ENCODE peak calls at places on chromosomes 13 and 19, in seven cellular contexts. One of them, this sample, is unnamed.

GRCh38 chr13:96817336-96817941 is 176.8 kb downstream of the OXGR1 start:
- DNase-seq in foreskin fibroblast: no peak
- DNase-seq in Calu3: no peak
- DNase-seq in PC-9: no peak
- DNase-seq in bronchial epithelial cell: peak
- DNase-seq in brain microvascular endothelial cell: no peak
- DNase-seq in nephron progenitor cell: no peak
- DNase-seq in this sample: peak

GRCh38 chr13:113651511-113652403 is 6.2 kb downstream of the ATP4B start:
- DNase-seq in foreskin fibroblast: no peak
- DNase-seq in Calu3: no peak
- DNase-seq in PC-9: no peak
- DNase-seq in bronchial epithelial cell: no peak
- DNase-seq in brain microvascular endothelial cell: no peak
- DNase-seq in nephron progenitor cell: no peak
- DNase-seq in this sample: no peak

GRCh38 chr13:114102521-114103288 is 29.7 kb downstream of the RASA3 start:
- DNase-seq in foreskin fibroblast: no peak
- DNase-seq in Calu3: no peak
- DNase-seq in PC-9: no peak
- DNase-seq in bronchial epithelial cell: no peak
- DNase-seq in brain microvascular endothelial cell: no peak
- DNase-seq in nephron progenitor cell: peak
- DNase-seq in this sample: no peak

GRCh38 chr13:113410472-113411201 is 42.7 kb downstream of the ADPRHL1 start:
- DNase-seq in foreskin fibroblast: peak
- DNase-seq in Calu3: peak
- DNase-seq in PC-9: peak
- DNase-seq in bronchial epithelial cell: peak
- DNase-seq in brain microvascular endothelial cell: peak
- DNase-seq in nephron progenitor cell: no peak
- DNase-seq in this sample: peak

GRCh38 chr19:13797870-13798269 is 2.6 kb downstream of the ZSWIM4 start:
- DNase-seq in foreskin fibroblast: peak
- DNase-seq in Calu3: peak
- DNase-seq in PC-9: peak
- DNase-seq in bronchial epithelial cell: peak
- DNase-seq in brain microvascular endothelial cell: peak
- DNase-seq in nephron progenitor cell: no peak
- DNase-seq in this sample: peak

GRCh38 chr19:40503300-40503699 is 36.5 kb downstream of the SPTBN4 start:
- DNase-seq in foreskin fibroblast: no peak
- DNase-seq in Calu3: no peak
- DNase-seq in PC-9: no peak
- DNase-seq in bronchial epithelial cell: no peak
- DNase-seq in brain microvascular endothelial cell: no peak
- DNase-seq in nephron progenitor cell: no peak
- DNase-seq in this sample: no peak

GRCh38 chr13:98103531-98103930 is 39.4 kb upstream of the FARP1 start:
- DNase-seq in foreskin fibroblast: no peak
- DNase-seq in Calu3: no peak
- DNase-seq in PC-9: no peak
- DNase-seq in bronchial epithelial cell: no peak
- DNase-seq in brain microvascular endothelial cell: no peak
- DNase-seq in nephron progenitor cell: no peak
- DNase-seq in this sample: no peak

GRCh38 chr19:42198676-42199439 is 18.6 kb downstream of the DEDD2 start:
- DNase-seq in foreskin fibroblast: no peak
- DNase-seq in Calu3: no peak
- DNase-seq in PC-9: no peak
- DNase-seq in bronchial epithelial cell: no peak
- DNase-seq in brain microvascular endothelial cell: no peak
- DNase-seq in nephron progenitor cell: no peak
- DNase-seq in this sample: no peak

GRCh38 chr19:44684892-44685847 is 13.8 kb upstream of the CEACAM16 start:
- DNase-seq in foreskin fibroblast: peak
- DNase-seq in Calu3: peak
- DNase-seq in PC-9: peak
- DNase-seq in bronchial epithelial cell: peak
- DNase-seq in brain microvascular endothelial cell: peak
- DNase-seq in nephron progenitor cell: no peak
- DNase-seq in this sample: peak

GRCh38 chr13:99501952-99502310 is 659 bp downstream of the TM9SF2 start:
- DNase-seq in foreskin fibroblast: no peak
- DNase-seq in Calu3: no peak
- DNase-seq in PC-9: no peak
- DNase-seq in bronchial epithelial cell: no peak
- DNase-seq in brain microvascular endothelial cell: peak
- DNase-seq in nephron progenitor cell: peak
- DNase-seq in this sample: no peak

GRCh38 chr13:99506632-99507031 is 5.4 kb downstream of the TM9SF2 start:
- DNase-seq in foreskin fibroblast: no peak
- DNase-seq in Calu3: no peak
- DNase-seq in PC-9: no peak
- DNase-seq in bronchial epithelial cell: no peak
- DNase-seq in brain microvascular endothelial cell: no peak
- DNase-seq in nephron progenitor cell: no peak
- DNase-seq in this sample: no peak

GRCh38 chr13:99507054-99507453 is 5.8 kb downstream of the TM9SF2 start:
- DNase-seq in foreskin fibroblast: no peak
- DNase-seq in Calu3: no peak
- DNase-seq in PC-9: no peak
- DNase-seq in bronchial epithelial cell: no peak
- DNase-seq in brain microvascular endothelial cell: no peak
- DNase-seq in nephron progenitor cell: no peak
- DNase-seq in this sample: no peak

GRCh38 chr13:99509477-99509876 is 8.2 kb downstream of the TM9SF2 start:
- DNase-seq in foreskin fibroblast: no peak
- DNase-seq in Calu3: no peak
- DNase-seq in PC-9: no peak
- DNase-seq in bronchial epithelial cell: no peak
- DNase-seq in brain microvascular endothelial cell: no peak
- DNase-seq in nephron progenitor cell: no peak
- DNase-seq in this sample: no peak

GRCh38 chr13:99505814-99506269 is 4.6 kb downstream of the TM9SF2 start:
- DNase-seq in foreskin fibroblast: no peak
- DNase-seq in Calu3: no peak
- DNase-seq in PC-9: no peak
- DNase-seq in bronchial epithelial cell: no peak
- DNase-seq in brain microvascular endothelial cell: no peak
- DNase-seq in nephron progenitor cell: no peak
- DNase-seq in this sample: peak
- TF ChIP-seq CTCF in foreskin fibroblast: no peak
- TF ChIP-seq CTCF in Calu3: no peak
- TF ChIP-seq CTCF in PC-9: peak
- TF ChIP-seq CTCF in bronchial epithelial cell: no peak
- TF ChIP-seq CTCF in brain microvascular endothelial cell: no peak
- TF ChIP-seq CTCF in nephron progenitor cell: peak
- TF ChIP-seq CTCF in this sample: peak

GRCh38 chr13:69950160-69950559 is 157.5 kb upstream of the ATXN8OS start:
- DNase-seq in foreskin fibroblast: no peak
- DNase-seq in Calu3: no peak
- DNase-seq in PC-9: no peak
- DNase-seq in bronchial epithelial cell: no peak
- DNase-seq in brain microvascular endothelial cell: no peak
- DNase-seq in nephron progenitor cell: no peak
- DNase-seq in this sample: no peak

GRCh38 chr13:69951412-69951811 is 156.2 kb upstream of the ATXN8OS start:
- DNase-seq in foreskin fibroblast: no peak
- DNase-seq in Calu3: no peak
- DNase-seq in PC-9: no peak
- DNase-seq in bronchial epithelial cell: no peak
- DNase-seq in brain microvascular endothelial cell: no peak
- DNase-seq in nephron progenitor cell: no peak
- DNase-seq in this sample: no peak

GRCh38 chr13:69948016-69948415 is 159.6 kb upstream of the ATXN8OS start:
- DNase-seq in foreskin fibroblast: no peak
- DNase-seq in Calu3: no peak
- DNase-seq in PC-9: no peak
- DNase-seq in bronchial epithelial cell: no peak
- DNase-seq in brain microvascular endothelial cell: no peak
- DNase-seq in nephron progenitor cell: no peak
- DNase-seq in this sample: no peak

GRCh38 chr13:69947577-69947976 is 160.0 kb upstream of the ATXN8OS start:
- DNase-seq in foreskin fibroblast: no peak
- DNase-seq in Calu3: no peak
- DNase-seq in PC-9: no peak
- DNase-seq in bronchial epithelial cell: no peak
- DNase-seq in brain microvascular endothelial cell: no peak
- DNase-seq in nephron progenitor cell: no peak
- DNase-seq in this sample: no peak

DNA sequence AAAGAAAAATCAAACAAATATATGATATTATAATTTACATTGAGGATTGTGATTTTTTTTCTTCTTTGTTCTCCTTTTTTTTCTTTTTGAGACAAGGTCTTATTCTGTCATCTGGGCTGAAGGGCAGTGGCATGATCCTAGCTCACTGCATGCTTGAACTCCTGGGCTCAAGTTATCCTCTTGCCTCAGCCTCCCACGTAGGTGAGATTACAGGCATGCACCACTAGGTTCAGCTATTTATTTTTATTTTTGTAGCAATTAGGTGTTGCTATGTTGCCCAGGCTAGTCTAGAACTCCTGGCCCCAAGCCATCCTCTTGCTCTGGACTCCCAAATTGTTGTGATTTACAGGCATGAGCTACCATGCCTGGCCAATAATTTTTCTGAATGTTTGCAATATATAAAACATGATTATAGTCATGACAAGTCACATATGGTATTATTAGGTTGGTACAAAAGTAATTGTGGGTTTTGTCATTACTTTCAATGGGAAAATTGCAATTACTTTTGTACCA is 161.1 kb upstream of the ATXN8OS start:
- DNase-seq in foreskin fibroblast: no peak
- DNase-seq in Calu3: no peak
- DNase-seq in PC-9: no peak
- DNase-seq in bronchial epithelial cell: no peak
- DNase-seq in brain microvascular endothelial cell: no peak
- DNase-seq in nephron progenitor cell: no peak
- DNase-seq in this sample: no peak
- TF ChIP-seq CTCF in foreskin fibroblast: no peak
- TF ChIP-seq CTCF in Calu3: no peak
- TF ChIP-seq CTCF in PC-9: no peak
- TF ChIP-seq CTCF in bronchial epithelial cell: no peak
- TF ChIP-seq CTCF in brain microvascular endothelial cell: no peak
- TF ChIP-seq CTCF in nephron progenitor cell: no peak
- TF ChIP-seq CTCF in this sample: no peak

GRCh38 chr19:55099557-55100506 is 17.6 kb downstream of the PPP1R12C start:
- DNase-seq in foreskin fibroblast: no peak
- DNase-seq in Calu3: peak
- DNase-seq in PC-9: no peak
- DNase-seq in bronchial epithelial cell: no peak
- DNase-seq in brain microvascular endothelial cell: peak
- DNase-seq in nephron progenitor cell: peak
- DNase-seq in this sample: no peak

GRCh38 chr19:55096061-55096701 is 20.5 kb downstream of the EPS8L1 start:
- DNase-seq in foreskin fibroblast: no peak
- DNase-seq in Calu3: no peak
- DNase-seq in PC-9: no peak
- DNase-seq in bronchial epithelial cell: no peak
- DNase-seq in brain microvascular endothelial cell: no peak
- DNase-seq in nephron progenitor cell: no peak
- DNase-seq in this sample: no peak

GRCh38 chr19:55101261-55101660 is 16.2 kb downstream of the PPP1R12C start:
- DNase-seq in foreskin fibroblast: no peak
- DNase-seq in Calu3: no peak
- DNase-seq in PC-9: no peak
- DNase-seq in bronchial epithelial cell: no peak
- DNase-seq in brain microvascular endothelial cell: no peak
- DNase-seq in nephron progenitor cell: no peak
- DNase-seq in this sample: no peak

GRCh38 chr19:55097864-55098715 is 19.3 kb downstream of the PPP1R12C start:
- DNase-seq in foreskin fibroblast: no peak
- DNase-seq in Calu3: no peak
- DNase-seq in PC-9: no peak
- DNase-seq in bronchial epithelial cell: no peak
- DNase-seq in brain microvascular endothelial cell: no peak
- DNase-seq in nephron progenitor cell: no peak
- DNase-seq in this sample: no peak

DNA sequence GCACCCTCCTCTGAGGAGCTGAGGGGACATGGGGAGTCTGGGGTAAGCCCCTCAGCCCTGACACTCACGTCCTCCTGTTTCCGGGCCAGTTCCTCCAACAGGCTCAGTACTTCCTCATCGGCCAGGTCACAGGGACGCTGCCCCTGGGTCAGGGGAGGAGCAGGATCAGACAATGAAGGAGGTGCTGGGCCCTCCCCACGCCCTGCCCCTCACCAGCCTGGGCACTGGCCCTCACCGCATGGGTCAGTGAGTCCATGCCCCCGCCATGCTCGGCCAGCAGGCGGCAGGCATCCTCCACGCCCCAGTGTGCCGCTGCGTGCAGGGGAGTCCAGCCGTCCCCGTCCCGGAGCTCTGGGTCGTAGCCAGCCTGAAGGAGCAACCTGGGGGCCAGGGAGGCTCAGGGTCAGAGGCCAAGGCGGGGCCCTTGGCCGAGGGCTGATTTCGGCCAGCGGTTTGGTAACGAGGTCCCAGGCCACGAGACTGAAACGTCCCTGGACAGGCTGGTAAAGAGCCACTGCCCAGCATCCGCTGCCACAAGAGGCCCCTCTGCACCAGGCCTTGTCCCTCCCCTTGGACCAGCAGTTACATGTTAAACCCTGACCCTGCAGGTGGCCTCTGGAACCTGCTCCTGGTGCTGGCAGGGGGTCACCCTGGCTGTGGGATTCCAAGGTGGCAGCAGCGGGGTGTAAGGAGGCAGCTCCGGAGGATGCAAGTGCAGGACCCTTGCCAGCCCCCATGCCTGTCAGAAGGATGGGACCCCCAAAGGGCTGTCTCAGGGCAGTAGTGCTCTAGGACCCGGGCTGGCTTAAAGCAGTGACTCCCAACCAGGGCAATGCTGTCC is 18.5 kb downstream of the PPP1R12C start:
- DNase-seq in foreskin fibroblast: no peak
- DNase-seq in Calu3: no peak
- DNase-seq in PC-9: no peak
- DNase-seq in bronchial epithelial cell: no peak
- DNase-seq in brain microvascular endothelial cell: no peak
- DNase-seq in nephron progenitor cell: peak
- DNase-seq in this sample: no peak
- TF ChIP-seq CTCF in foreskin fibroblast: no peak
- TF ChIP-seq CTCF in Calu3: no peak
- TF ChIP-seq CTCF in PC-9: no peak
- TF ChIP-seq CTCF in bronchial epithelial cell: no peak
- TF ChIP-seq CTCF in brain microvascular endothelial cell: peak
- TF ChIP-seq CTCF in nephron progenitor cell: peak
- TF ChIP-seq CTCF in this sample: peak

GRCh38 chr19:37987356-37988332 is 80.6 kb downstream of the SIPA1L3 start:
- DNase-seq in foreskin fibroblast: no peak
- DNase-seq in Calu3: no peak
- DNase-seq in PC-9: no peak
- DNase-seq in bronchial epithelial cell: no peak
- DNase-seq in brain microvascular endothelial cell: no peak
- DNase-seq in nephron progenitor cell: peak
- DNase-seq in this sample: no peak
- TF ChIP-seq CTCF in foreskin fibroblast: no peak
- TF ChIP-seq CTCF in Calu3: peak
- TF ChIP-seq CTCF in PC-9: peak
- TF ChIP-seq CTCF in bronchial epithelial cell: peak
- TF ChIP-seq CTCF in brain microvascular endothelial cell: peak
- TF ChIP-seq CTCF in nephron progenitor cell: peak
- TF ChIP-seq CTCF in this sample: peak

This sample was measured in astrocyte of the spinal cord.